ENCODE peak calls at places on chromosome 9, in ten cellular contexts. One of them, this sample, is unnamed.

GRCh38 chr9:37377688-37378612 is 44.5 kb upstream of the GRHPR start:
- DNase-seq in LoVo: no peak
- DNase-seq in COR-L47: no peak
- DNase-seq in stimulated activated CD8-positive, alpha-beta memory T cell treated with anti-CD3 and anti-CD28 coated beads, Interleukin-7, amount 100 ng/mL, for 24 hours: no peak
- DNase-seq in NCI-H1436 treated with DMSO at 0.1 percent for 48 hours: no peak
- DNase-seq in immature natural killer cell: no peak
- DNase-seq in stimulated activated naive CD8-positive, alpha-beta T cell treated with anti-CD3 and anti-CD28 coated beads, Interleukin-15, amount 100 ng/mL, for 72 hours: no peak
- DNase-seq in amniotic epithelial cell: no peak
- DNase-seq in kidney: no peak
- DNase-seq in activated CD8-positive, alpha-beta memory T cell treated with anti-CD3 and anti-CD28 coated beads for 48 hours: no peak
- DNase-seq in this sample: no peak

GRCh38 chr9:31744589-31744988 is 639.9 kb upstream of the ACO1 start:
- DNase-seq in stimulated activated CD8-positive, alpha-beta memory T cell treated with anti-CD3 and anti-CD28 coated beads, Interleukin-7, amount 100 ng/mL, for 24 hours: no peak
- DNase-seq in LoVo: no peak
- DNase-seq in kidney: no peak
- DNase-seq in amniotic epithelial cell: no peak
- DNase-seq in activated CD8-positive, alpha-beta memory T cell treated with anti-CD3 and anti-CD28 coated beads for 48 hours: no peak
- DNase-seq in immature natural killer cell: no peak
- DNase-seq in COR-L47: no peak
- DNase-seq in stimulated activated naive CD8-positive, alpha-beta T cell treated with anti-CD3 and anti-CD28 coated beads, Interleukin-15, amount 100 ng/mL, for 72 hours: no peak
- DNase-seq in NCI-H1436 treated with DMSO at 0.1 percent for 48 hours: no peak
- DNase-seq in this sample: no peak

GRCh38 chr9:121699271-121700164 is 48.1 kb downstream of the DAB2IP start:
- DNase-seq in NCI-H1436 treated with DMSO at 0.1 percent for 48 hours: no peak
- DNase-seq in amniotic epithelial cell: peak
- DNase-seq in stimulated activated naive CD8-positive, alpha-beta T cell treated with anti-CD3 and anti-CD28 coated beads, Interleukin-15, amount 100 ng/mL, for 72 hours: peak
- DNase-seq in stimulated activated CD8-positive, alpha-beta memory T cell treated with anti-CD3 and anti-CD28 coated beads, Interleukin-7, amount 100 ng/mL, for 24 hours: peak
- DNase-seq in activated CD8-positive, alpha-beta memory T cell treated with anti-CD3 and anti-CD28 coated beads for 48 hours: peak
- DNase-seq in COR-L47: peak
- DNase-seq in kidney: peak
- DNase-seq in immature natural killer cell: peak
- DNase-seq in LoVo: no peak
- DNase-seq in this sample: peak

GRCh38 chr9:125979383-125979782 is 232.2 kb downstream of the PBX3 start:
- DNase-seq in immature natural killer cell: no peak
- DNase-seq in activated CD8-positive, alpha-beta memory T cell treated with anti-CD3 and anti-CD28 coated beads for 48 hours: no peak
- DNase-seq in COR-L47: no peak
- DNase-seq in NCI-H1436 treated with DMSO at 0.1 percent for 48 hours: no peak
- DNase-seq in kidney: no peak
- DNase-seq in stimulated activated CD8-positive, alpha-beta memory T cell treated with anti-CD3 and anti-CD28 coated beads, Interleukin-7, amount 100 ng/mL, for 24 hours: no peak
- DNase-seq in LoVo: no peak
- DNase-seq in stimulated activated naive CD8-positive, alpha-beta T cell treated with anti-CD3 and anti-CD28 coated beads, Interleukin-15, amount 100 ng/mL, for 72 hours: no peak
- DNase-seq in amniotic epithelial cell: no peak
- DNase-seq in this sample: no peak

GRCh38 chr9:79512251-79512650 is 59.5 kb upstream of the TLE4 start:
- DNase-seq in activated CD8-positive, alpha-beta memory T cell treated with anti-CD3 and anti-CD28 coated beads for 48 hours: no peak
- DNase-seq in immature natural killer cell: no peak
- DNase-seq in amniotic epithelial cell: no peak
- DNase-seq in LoVo: no peak
- DNase-seq in stimulated activated naive CD8-positive, alpha-beta T cell treated with anti-CD3 and anti-CD28 coated beads, Interleukin-15, amount 100 ng/mL, for 72 hours: no peak
- DNase-seq in kidney: no peak
- DNase-seq in NCI-H1436 treated with DMSO at 0.1 percent for 48 hours: no peak
- DNase-seq in COR-L47: no peak
- DNase-seq in stimulated activated CD8-positive, alpha-beta memory T cell treated with anti-CD3 and anti-CD28 coated beads, Interleukin-7, amount 100 ng/mL, for 24 hours: no peak
- DNase-seq in this sample: no peak

GRCh38 chr9:5554254-5554653 is 43.9 kb downstream of the PDCD1LG2 start:
- DNase-seq in stimulated activated naive CD8-positive, alpha-beta T cell treated with anti-CD3 and anti-CD28 coated beads, Interleukin-15, amount 100 ng/mL, for 72 hours: no peak
- DNase-seq in kidney: no peak
- DNase-seq in COR-L47: no peak
- DNase-seq in NCI-H1436 treated with DMSO at 0.1 percent for 48 hours: no peak
- DNase-seq in activated CD8-positive, alpha-beta memory T cell treated with anti-CD3 and anti-CD28 coated beads for 48 hours: no peak
- DNase-seq in stimulated activated CD8-positive, alpha-beta memory T cell treated with anti-CD3 and anti-CD28 coated beads, Interleukin-7, amount 100 ng/mL, for 24 hours: no peak
- DNase-seq in LoVo: no peak
- DNase-seq in amniotic epithelial cell: no peak
- DNase-seq in immature natural killer cell: no peak
- DNase-seq in this sample: no peak

GRCh38 chr9:134962065-134962997 is 44.6 kb upstream of the FCN1 start:
- DNase-seq in kidney: no peak
- DNase-seq in NCI-H1436 treated with DMSO at 0.1 percent for 48 hours: no peak
- DNase-seq in stimulated activated naive CD8-positive, alpha-beta T cell treated with anti-CD3 and anti-CD28 coated beads, Interleukin-15, amount 100 ng/mL, for 72 hours: no peak
- DNase-seq in LoVo: no peak
- DNase-seq in activated CD8-positive, alpha-beta memory T cell treated with anti-CD3 and anti-CD28 coated beads for 48 hours: no peak
- DNase-seq in stimulated activated CD8-positive, alpha-beta memory T cell treated with anti-CD3 and anti-CD28 coated beads, Interleukin-7, amount 100 ng/mL, for 24 hours: no peak
- DNase-seq in immature natural killer cell: no peak
- DNase-seq in COR-L47: no peak
- DNase-seq in amniotic epithelial cell: no peak
- DNase-seq in this sample: no peak

GRCh38 chr9:26331223-26331622 is 561.4 kb downstream of the CAAP1 start:
- DNase-seq in activated CD8-positive, alpha-beta memory T cell treated with anti-CD3 and anti-CD28 coated beads for 48 hours: no peak
- DNase-seq in NCI-H1436 treated with DMSO at 0.1 percent for 48 hours: no peak
- DNase-seq in stimulated activated naive CD8-positive, alpha-beta T cell treated with anti-CD3 and anti-CD28 coated beads, Interleukin-15, amount 100 ng/mL, for 72 hours: no peak
- DNase-seq in amniotic epithelial cell: no peak
- DNase-seq in kidney: no peak
- DNase-seq in stimulated activated CD8-positive, alpha-beta memory T cell treated with anti-CD3 and anti-CD28 coated beads, Interleukin-7, amount 100 ng/mL, for 24 hours: no peak
- DNase-seq in immature natural killer cell: no peak
- DNase-seq in COR-L47: peak
- DNase-seq in LoVo: no peak
- DNase-seq in this sample: no peak

GRCh38 chr9:89247431-89248370 is 63.3 kb upstream of the CKS2 start:
- DNase-seq in NCI-H1436 treated with DMSO at 0.1 percent for 48 hours: no peak
- DNase-seq in activated CD8-positive, alpha-beta memory T cell treated with anti-CD3 and anti-CD28 coated beads for 48 hours: no peak
- DNase-seq in COR-L47: no peak
- DNase-seq in stimulated activated CD8-positive, alpha-beta memory T cell treated with anti-CD3 and anti-CD28 coated beads, Interleukin-7, amount 100 ng/mL, for 24 hours: no peak
- DNase-seq in stimulated activated naive CD8-positive, alpha-beta T cell treated with anti-CD3 and anti-CD28 coated beads, Interleukin-15, amount 100 ng/mL, for 72 hours: no peak
- DNase-seq in immature natural killer cell: no peak
- DNase-seq in kidney: no peak
- DNase-seq in amniotic epithelial cell: no peak
- DNase-seq in LoVo: no peak
- DNase-seq in this sample: peak

GRCh38 chr9:16136961-16137360 is 584.1 kb downstream of the CCDC171 start:
- DNase-seq in stimulated activated naive CD8-positive, alpha-beta T cell treated with anti-CD3 and anti-CD28 coated beads, Interleukin-15, amount 100 ng/mL, for 72 hours: no peak
- DNase-seq in activated CD8-positive, alpha-beta memory T cell treated with anti-CD3 and anti-CD28 coated beads for 48 hours: no peak
- DNase-seq in immature natural killer cell: no peak
- DNase-seq in LoVo: no peak
- DNase-seq in stimulated activated CD8-positive, alpha-beta memory T cell treated with anti-CD3 and anti-CD28 coated beads, Interleukin-7, amount 100 ng/mL, for 24 hours: no peak
- DNase-seq in NCI-H1436 treated with DMSO at 0.1 percent for 48 hours: no peak
- DNase-seq in amniotic epithelial cell: peak
- DNase-seq in COR-L47: no peak
- DNase-seq in kidney: no peak
- DNase-seq in this sample: no peak

GRCh38 chr9:87670572-87671264 is 55.2 kb upstream of the CTSL start:
- DNase-seq in activated CD8-positive, alpha-beta memory T cell treated with anti-CD3 and anti-CD28 coated beads for 48 hours: no peak
- DNase-seq in amniotic epithelial cell: no peak
- DNase-seq in COR-L47: no peak
- DNase-seq in immature natural killer cell: no peak
- DNase-seq in NCI-H1436 treated with DMSO at 0.1 percent for 48 hours: no peak
- DNase-seq in LoVo: no peak
- DNase-seq in stimulated activated CD8-positive, alpha-beta memory T cell treated with anti-CD3 and anti-CD28 coated beads, Interleukin-7, amount 100 ng/mL, for 24 hours: no peak
- DNase-seq in kidney: no peak
- DNase-seq in stimulated activated naive CD8-positive, alpha-beta T cell treated with anti-CD3 and anti-CD28 coated beads, Interleukin-15, amount 100 ng/mL, for 72 hours: no peak
- DNase-seq in this sample: no peak

GRCh38 chr9:89122944-89123343 is 55.7 kb downstream of the SHC3 start:
- DNase-seq in immature natural killer cell: no peak
- DNase-seq in kidney: no peak
- DNase-seq in activated CD8-positive, alpha-beta memory T cell treated with anti-CD3 and anti-CD28 coated beads for 48 hours: no peak
- DNase-seq in COR-L47: no peak
- DNase-seq in stimulated activated CD8-positive, alpha-beta memory T cell treated with anti-CD3 and anti-CD28 coated beads, Interleukin-7, amount 100 ng/mL, for 24 hours: no peak
- DNase-seq in NCI-H1436 treated with DMSO at 0.1 percent for 48 hours: no peak
- DNase-seq in stimulated activated naive CD8-positive, alpha-beta T cell treated with anti-CD3 and anti-CD28 coated beads, Interleukin-15, amount 100 ng/mL, for 72 hours: no peak
- DNase-seq in LoVo: no peak
- DNase-seq in amniotic epithelial cell: peak
- DNase-seq in this sample: no peak

GRCh38 chr9:76394896-76395244 is 644 bp upstream of the RFK start:
- DNase-seq in COR-L47: peak
- DNase-seq in stimulated activated naive CD8-positive, alpha-beta T cell treated with anti-CD3 and anti-CD28 coated beads, Interleukin-15, amount 100 ng/mL, for 72 hours: no peak
- DNase-seq in NCI-H1436 treated with DMSO at 0.1 percent for 48 hours: peak
- DNase-seq in immature natural killer cell: no peak
- DNase-seq in LoVo: peak
- DNase-seq in amniotic epithelial cell: no peak
- DNase-seq in kidney: peak
- DNase-seq in stimulated activated CD8-positive, alpha-beta memory T cell treated with anti-CD3 and anti-CD28 coated beads, Interleukin-7, amount 100 ng/mL, for 24 hours: peak
- DNase-seq in activated CD8-positive, alpha-beta memory T cell treated with anti-CD3 and anti-CD28 coated beads for 48 hours: peak
- DNase-seq in this sample: no peak

GRCh38 chr9:6759114-6759977 is 1.6 kb downstream of the KDM4C start:
- DNase-seq in stimulated activated naive CD8-positive, alpha-beta T cell treated with anti-CD3 and anti-CD28 coated beads, Interleukin-15, amount 100 ng/mL, for 72 hours: no peak
- DNase-seq in LoVo: peak
- DNase-seq in activated CD8-positive, alpha-beta memory T cell treated with anti-CD3 and anti-CD28 coated beads for 48 hours: no peak
- DNase-seq in immature natural killer cell: peak
- DNase-seq in stimulated activated CD8-positive, alpha-beta memory T cell treated with anti-CD3 and anti-CD28 coated beads, Interleukin-7, amount 100 ng/mL, for 24 hours: no peak
- DNase-seq in kidney: no peak
- DNase-seq in NCI-H1436 treated with DMSO at 0.1 percent for 48 hours: no peak
- DNase-seq in COR-L47: no peak
- DNase-seq in amniotic epithelial cell: peak
- DNase-seq in this sample: peak

GRCh38 chr9:99299214-99300102 is 77.4 kb downstream of the SEC61B start:
- DNase-seq in stimulated activated naive CD8-positive, alpha-beta T cell treated with anti-CD3 and anti-CD28 coated beads, Interleukin-15, amount 100 ng/mL, for 72 hours: no peak
- DNase-seq in LoVo: no peak
- DNase-seq in immature natural killer cell: no peak
- DNase-seq in NCI-H1436 treated with DMSO at 0.1 percent for 48 hours: no peak
- DNase-seq in kidney: no peak
- DNase-seq in COR-L47: no peak
- DNase-seq in stimulated activated CD8-positive, alpha-beta memory T cell treated with anti-CD3 and anti-CD28 coated beads, Interleukin-7, amount 100 ng/mL, for 24 hours: no peak
- DNase-seq in amniotic epithelial cell: peak
- DNase-seq in activated CD8-positive, alpha-beta memory T cell treated with anti-CD3 and anti-CD28 coated beads for 48 hours: no peak
- DNase-seq in this sample: peak

GRCh38 chr9:28270156-28270555 is 696.9 kb upstream of the C9orf72 start:
- DNase-seq in COR-L47: no peak
- DNase-seq in NCI-H1436 treated with DMSO at 0.1 percent for 48 hours: no peak
- DNase-seq in stimulated activated CD8-positive, alpha-beta memory T cell treated with anti-CD3 and anti-CD28 coated beads, Interleukin-7, amount 100 ng/mL, for 24 hours: no peak
- DNase-seq in activated CD8-positive, alpha-beta memory T cell treated with anti-CD3 and anti-CD28 coated beads for 48 hours: no peak
- DNase-seq in immature natural killer cell: no peak
- DNase-seq in stimulated activated naive CD8-positive, alpha-beta T cell treated with anti-CD3 and anti-CD28 coated beads, Interleukin-15, amount 100 ng/mL, for 72 hours: no peak
- DNase-seq in LoVo: peak
- DNase-seq in amniotic epithelial cell: no peak
- DNase-seq in kidney: no peak
- DNase-seq in this sample: no peak

GRCh38 chr9:22055090-22055489 is 46.0 kb upstream of the CDKN2B start:
- DNase-seq in NCI-H1436 treated with DMSO at 0.1 percent for 48 hours: no peak
- DNase-seq in amniotic epithelial cell: peak
- DNase-seq in stimulated activated naive CD8-positive, alpha-beta T cell treated with anti-CD3 and anti-CD28 coated beads, Interleukin-15, amount 100 ng/mL, for 72 hours: no peak
- DNase-seq in activated CD8-positive, alpha-beta memory T cell treated with anti-CD3 and anti-CD28 coated beads for 48 hours: no peak
- DNase-seq in immature natural killer cell: no peak
- DNase-seq in COR-L47: no peak
- DNase-seq in LoVo: no peak
- DNase-seq in stimulated activated CD8-positive, alpha-beta memory T cell treated with anti-CD3 and anti-CD28 coated beads, Interleukin-7, amount 100 ng/mL, for 24 hours: no peak
- DNase-seq in kidney: no peak
- DNase-seq in this sample: no peak

GRCh38 chr9:111938427-111938800 is 41.8 kb downstream of the UGCG start:
- DNase-seq in activated CD8-positive, alpha-beta memory T cell treated with anti-CD3 and anti-CD28 coated beads for 48 hours: no peak
- DNase-seq in LoVo: no peak
- DNase-seq in kidney: no peak
- DNase-seq in COR-L47: no peak
- DNase-seq in amniotic epithelial cell: no peak
- DNase-seq in stimulated activated CD8-positive, alpha-beta memory T cell treated with anti-CD3 and anti-CD28 coated beads, Interleukin-7, amount 100 ng/mL, for 24 hours: no peak
- DNase-seq in NCI-H1436 treated with DMSO at 0.1 percent for 48 hours: no peak
- DNase-seq in stimulated activated naive CD8-positive, alpha-beta T cell treated with anti-CD3 and anti-CD28 coated beads, Interleukin-15, amount 100 ng/mL, for 72 hours: no peak
- DNase-seq in immature natural killer cell: no peak
- DNase-seq in this sample: no peak

GRCh38 chr9:114004221-114004716 is 73.8 kb downstream of the AMBP start:
- DNase-seq in kidney: peak
- DNase-seq in immature natural killer cell: no peak
- DNase-seq in LoVo: no peak
- DNase-seq in COR-L47: no peak
- DNase-seq in activated CD8-positive, alpha-beta memory T cell treated with anti-CD3 and anti-CD28 coated beads for 48 hours: no peak
- DNase-seq in stimulated activated CD8-positive, alpha-beta memory T cell treated with anti-CD3 and anti-CD28 coated beads, Interleukin-7, amount 100 ng/mL, for 24 hours: no peak
- DNase-seq in NCI-H1436 treated with DMSO at 0.1 percent for 48 hours: no peak
- DNase-seq in amniotic epithelial cell: no peak
- DNase-seq in stimulated activated naive CD8-positive, alpha-beta T cell treated with anti-CD3 and anti-CD28 coated beads, Interleukin-15, amount 100 ng/mL, for 72 hours: no peak
- DNase-seq in this sample: peak

GRCh38 chr9:83140061-83140460 is 77.1 kb upstream of the RASEF start:
- DNase-seq in kidney: no peak
- DNase-seq in stimulated activated naive CD8-positive, alpha-beta T cell treated with anti-CD3 and anti-CD28 coated beads, Interleukin-15, amount 100 ng/mL, for 72 hours: no peak
- DNase-seq in LoVo: no peak
- DNase-seq in COR-L47: no peak
- DNase-seq in activated CD8-positive, alpha-beta memory T cell treated with anti-CD3 and anti-CD28 coated beads for 48 hours: no peak
- DNase-seq in amniotic epithelial cell: no peak
- DNase-seq in immature natural killer cell: no peak
- DNase-seq in NCI-H1436 treated with DMSO at 0.1 percent for 48 hours: no peak
- DNase-seq in stimulated activated CD8-positive, alpha-beta memory T cell treated with anti-CD3 and anti-CD28 coated beads, Interleukin-7, amount 100 ng/mL, for 24 hours: no peak
- DNase-seq in this sample: no peak

GRCh38 chr9:36092509-36093215 is 43.9 kb upstream of the GLIPR2 start:
- DNase-seq in activated CD8-positive, alpha-beta memory T cell treated with anti-CD3 and anti-CD28 coated beads for 48 hours: no peak
- DNase-seq in COR-L47: no peak
- DNase-seq in amniotic epithelial cell: no peak
- DNase-seq in stimulated activated CD8-positive, alpha-beta memory T cell treated with anti-CD3 and anti-CD28 coated beads, Interleukin-7, amount 100 ng/mL, for 24 hours: no peak
- DNase-seq in kidney: no peak
- DNase-seq in LoVo: no peak
- DNase-seq in stimulated activated naive CD8-positive, alpha-beta T cell treated with anti-CD3 and anti-CD28 coated beads, Interleukin-15, amount 100 ng/mL, for 72 hours: peak
- DNase-seq in NCI-H1436 treated with DMSO at 0.1 percent for 48 hours: no peak
- DNase-seq in immature natural killer cell: peak
- DNase-seq in this sample: no peak

GRCh38 chr9:33881635-33882034 is 64.7 kb downstream of the UBE2R2 start:
- DNase-seq in immature natural killer cell: no peak
- DNase-seq in COR-L47: no peak
- DNase-seq in stimulated activated CD8-positive, alpha-beta memory T cell treated with anti-CD3 and anti-CD28 coated beads, Interleukin-7, amount 100 ng/mL, for 24 hours: no peak
- DNase-seq in LoVo: no peak
- DNase-seq in activated CD8-positive, alpha-beta memory T cell treated with anti-CD3 and anti-CD28 coated beads for 48 hours: no peak
- DNase-seq in amniotic epithelial cell: peak
- DNase-seq in NCI-H1436 treated with DMSO at 0.1 percent for 48 hours: no peak
- DNase-seq in stimulated activated naive CD8-positive, alpha-beta T cell treated with anti-CD3 and anti-CD28 coated beads, Interleukin-15, amount 100 ng/mL, for 72 hours: no peak
- DNase-seq in kidney: no peak
- DNase-seq in this sample: peak

GRCh38 chr9:72583370-72583769 is 62.0 kb downstream of the TMC1 start:
- DNase-seq in COR-L47: no peak
- DNase-seq in activated CD8-positive, alpha-beta memory T cell treated with anti-CD3 and anti-CD28 coated beads for 48 hours: no peak
- DNase-seq in immature natural killer cell: no peak
- DNase-seq in LoVo: no peak
- DNase-seq in stimulated activated naive CD8-positive, alpha-beta T cell treated with anti-CD3 and anti-CD28 coated beads, Interleukin-15, amount 100 ng/mL, for 72 hours: no peak
- DNase-seq in NCI-H1436 treated with DMSO at 0.1 percent for 48 hours: no peak
- DNase-seq in stimulated activated CD8-positive, alpha-beta memory T cell treated with anti-CD3 and anti-CD28 coated beads, Interleukin-7, amount 100 ng/mL, for 24 hours: no peak
- DNase-seq in kidney: no peak
- DNase-seq in amniotic epithelial cell: no peak
- DNase-seq in this sample: peak

GRCh38 chr9:81083821-81084512 is 605.4 kb downstream of the TLE1 start:
- DNase-seq in LoVo: no peak
- DNase-seq in amniotic epithelial cell: peak
- DNase-seq in kidney: no peak
- DNase-seq in activated CD8-positive, alpha-beta memory T cell treated with anti-CD3 and anti-CD28 coated beads for 48 hours: no peak
- DNase-seq in COR-L47: no peak
- DNase-seq in immature natural killer cell: no peak
- DNase-seq in stimulated activated naive CD8-positive, alpha-beta T cell treated with anti-CD3 and anti-CD28 coated beads, Interleukin-15, amount 100 ng/mL, for 72 hours: no peak
- DNase-seq in NCI-H1436 treated with DMSO at 0.1 percent for 48 hours: no peak
- DNase-seq in stimulated activated CD8-positive, alpha-beta memory T cell treated with anti-CD3 and anti-CD28 coated beads, Interleukin-7, amount 100 ng/mL, for 24 hours: no peak
- DNase-seq in this sample: peak

GRCh38 chr9:130681769-130682489 is 11.7 kb upstream of the EXOSC2 start:
- DNase-seq in stimulated activated CD8-positive, alpha-beta memory T cell treated with anti-CD3 and anti-CD28 coated beads, Interleukin-7, amount 100 ng/mL, for 24 hours: no peak
- DNase-seq in amniotic epithelial cell: no peak
- DNase-seq in activated CD8-positive, alpha-beta memory T cell treated with anti-CD3 and anti-CD28 coated beads for 48 hours: no peak
- DNase-seq in LoVo: peak
- DNase-seq in stimulated activated naive CD8-positive, alpha-beta T cell treated with anti-CD3 and anti-CD28 coated beads, Interleukin-15, amount 100 ng/mL, for 72 hours: peak
- DNase-seq in NCI-H1436 treated with DMSO at 0.1 percent for 48 hours: no peak
- DNase-seq in immature natural killer cell: peak
- DNase-seq in kidney: peak
- DNase-seq in COR-L47: no peak
- DNase-seq in this sample: peak

GRCh38 chr9:128125575-128126354 is 1.8 kb downstream of the PTGES2 start:
- DNase-seq in amniotic epithelial cell: no peak
- DNase-seq in kidney: peak
- DNase-seq in immature natural killer cell: no peak
- DNase-seq in stimulated activated naive CD8-positive, alpha-beta T cell treated with anti-CD3 and anti-CD28 coated beads, Interleukin-15, amount 100 ng/mL, for 72 hours: no peak
- DNase-seq in COR-L47: no peak
- DNase-seq in stimulated activated CD8-positive, alpha-beta memory T cell treated with anti-CD3 and anti-CD28 coated beads, Interleukin-7, amount 100 ng/mL, for 24 hours: no peak
- DNase-seq in LoVo: no peak
- DNase-seq in NCI-H1436 treated with DMSO at 0.1 percent for 48 hours: no peak
- DNase-seq in activated CD8-positive, alpha-beta memory T cell treated with anti-CD3 and anti-CD28 coated beads for 48 hours: no peak
- DNase-seq in this sample: no peak

GRCh38 chr9:95188459-95188858 is 129.1 kb downstream of the FANCC start:
- DNase-seq in activated CD8-positive, alpha-beta memory T cell treated with anti-CD3 and anti-CD28 coated beads for 48 hours: no peak
- DNase-seq in COR-L47: no peak
- DNase-seq in amniotic epithelial cell: peak
- DNase-seq in NCI-H1436 treated with DMSO at 0.1 percent for 48 hours: no peak
- DNase-seq in immature natural killer cell: no peak
- DNase-seq in stimulated activated naive CD8-positive, alpha-beta T cell treated with anti-CD3 and anti-CD28 coated beads, Interleukin-15, amount 100 ng/mL, for 72 hours: no peak
- DNase-seq in kidney: no peak
- DNase-seq in LoVo: no peak
- DNase-seq in stimulated activated CD8-positive, alpha-beta memory T cell treated with anti-CD3 and anti-CD28 coated beads, Interleukin-7, amount 100 ng/mL, for 24 hours: no peak
- DNase-seq in this sample: peak